ENCODE peak calls at places on chromosomes 1 and 21, in eight cellular contexts. F is naive B cell, L is neural crest cell, Q is RWPE1, M is activated T-cell treated with anti-CD3 and anti-CD28 coated beads for 1 hour, A is amygdala, W is A172, G is cardiac fibroblast. P is an unnamed sample.

GRCh38 chr1:53127546-53127945 is 14.9 kb downstream of the SLC1A7 start:
- DNase-seq in F (no peak), L (no peak), Q (no peak), M (no peak), A (no peak), W (no peak), G (no peak), P (no peak)

GRCh38 chr1:175376194-175376593 is 183.6 kb upstream of the KIAA0040 start:
- DNase-seq in F (no peak), L (no peak), Q (peak), M (no peak), A (no peak), W (no peak), G (peak), P (no peak)

GRCh38 chr21:32682696-32683474 is 44.9 kb downstream of the SYNJ1 start:
- DNase-seq in F (no peak), L (no peak), Q (no peak), M (no peak), A (no peak), W (no peak), G (no peak), P (no peak)

GRCh38 chr1:6392081-6392879 is 1.3 kb downstream of the ACOT7 start:
- DNase-seq in F (no peak), L (no peak), Q (no peak), M (no peak), A (no peak), W (no peak), G (no peak), P (no peak)

GRCh38 chr1:101264699-101265098 is 27.9 kb downstream of the S1PR1 start:
- DNase-seq in F (peak), L (no peak), Q (no peak), M (no peak), A (no peak), W (peak), G (no peak), P (no peak)

GRCh38 chr1:84698151-84698651 is 7.9 kb upstream of the SSX2IP start:
- DNase-seq in F (no peak), L (no peak), Q (peak), M (no peak), A (no peak), W (peak), G (peak), P (peak)

GRCh38 chr1:6505367-6506209 is 14.1 kb upstream of the PLEKHG5 start:
- DNase-seq in F (no peak), L (no peak), Q (no peak), M (no peak), A (no peak), W (no peak), G (no peak), P (no peak)

GRCh38 chr1:40951943-40952743 is 27.4 kb upstream of the CTPS1 start:
- DNase-seq in F (peak), L (peak), Q (peak), M (peak), A (peak), W (peak), G (peak), P (peak)

GRCh38 chr1:8182034-8182761 is 135.7 kb upstream of the SLC45A1 start:
- DNase-seq in F (no peak), L (no peak), Q (peak), M (no peak), A (no peak), W (peak), G (peak), P (peak)

GRCh38 chr1:238088891-238089290 is 198.2 kb upstream of the ZP4 start:
- DNase-seq in F (no peak), L (no peak), Q (peak), M (no peak), A (no peak), W (peak), G (no peak), P (no peak)

GRCh38 chr1:15510611-15511405 is 13.2 kb downstream of the CASP9 start:
- DNase-seq in F (no peak), L (no peak), Q (no peak), M (no peak), A (no peak), W (no peak), G (no peak), P (no peak)

GRCh38 chr1:22611530-22611947 is 24.9 kb upstream of the C1QA start:
- DNase-seq in F (no peak), L (peak), Q (peak), M (no peak), A (no peak), W (peak), G (peak), P (peak)

GRCh38 chr1:85584264-85584781 is 3.8 kb downstream of the CCN1 start:
- DNase-seq in F (no peak), L (no peak), Q (peak), M (no peak), A (no peak), W (peak), G (peak), P (peak)

GRCh38 chr1:219264557-219264956 is 90.9 kb downstream of the LYPLAL1 start:
- DNase-seq in F (no peak), L (no peak), Q (no peak), M (no peak), A (no peak), W (no peak), G (no peak), P (no peak)

GRCh38 chr1:151976015-151976343 is 17.7 kb downstream of the S100A10 start:
- DNase-seq in F (no peak), L (no peak), Q (no peak), M (no peak), A (no peak), W (no peak), G (no peak), P (no peak)

GRCh38 chr1:181397841-181398240 is 85.5 kb upstream of the CACNA1E start:
- DNase-seq in F (no peak), L (no peak), Q (no peak), M (no peak), A (no peak), W (no peak), G (no peak), P (no peak)

GRCh38 chr1:113090051-113090450 is 17.1 kb downstream of the LRIG2 start:
- DNase-seq in F (no peak), L (no peak), Q (no peak), M (no peak), A (no peak), W (no peak), G (no peak), P (no peak)

GRCh38 chr1:25666437-25666836 is 49.8 kb downstream of the MAN1C1 start:
- DNase-seq in F (no peak), L (no peak), Q (no peak), M (no peak), A (no peak), W (no peak), G (no peak), P (no peak)